ENCODE peak calls at places on chromosome 4, in six cellular contexts. B is stomach, A is endothelial cell of umbilical vein, Y is sigmoid colon, C is body of pancreas, L is uterus. Z is an unnamed sample.

GRCh38 chr4:87896020-87896621 is 63.4 kb downstream of the MEPE start:
- DNase-seq in B (no peak), A (peak; percentile 92), Y (no peak), C (no peak), L (no peak), Z (no peak)

GRCh38 chr4:155722816-155723499 is 35.9 kb upstream of the GUCY1B1 start:
- DNase-seq in B (no peak), A (no peak), Y (no peak), C (no peak), L (no peak), Z (no peak)

GRCh38 chr4:176492648-176493302 is 173.0 kb downstream of the SPCS3 start:
- DNase-seq in B (no peak), A (peak; percentile 29), Y (no peak), C (no peak), L (no peak), Z (no peak)

GRCh38 chr4:55184600-55185523 is 59.5 kb upstream of the KDR start:
- DNase-seq in B (peak; percentile 29), A (no peak), Y (no peak), C (peak; percentile 53), L (peak; percentile 42), Z (peak; percentile 47)

GRCh38 chr4:109359040-109359646 is 56.7 kb upstream of the COL25A1 start:
- DNase-seq in B (no peak), A (peak; percentile 60), Y (no peak), C (no peak), L (no peak), Z (no peak)

GRCh38 chr4:100935090-100935489 is 412.2 kb downstream of the PPP3CA start:
- DNase-seq in B (no peak), A (peak; percentile 31), Y (no peak), C (no peak), L (no peak), Z (no peak)

GRCh38 chr4:21775703-21776102 is 172.9 kb downstream of the KCNIP4 start:
- DNase-seq in B (no peak), A (no peak), Y (no peak), C (no peak), L (no peak), Z (no peak)

GRCh38 chr4:83370640-83370906 is 35.9 kb upstream of the HPSE start:
- DNase-seq in B (no peak), A (no peak), Y (no peak), C (no peak), L (no peak), Z (no peak)

GRCh38 chr4:111546881-111547280 is 598.4 kb upstream of the FAM241A start:
- DNase-seq in B (no peak), A (peak; percentile 10), Y (no peak), C (no peak), L (no peak), Z (no peak)

GRCh38 chr4:83197555-83198235 is 83.2 kb upstream of the PLAC8 start:
- DNase-seq in B (no peak), A (no peak), Y (peak; percentile 68), C (no peak), L (no peak), Z (no peak)

GRCh38 chr4:158500054-158500453 is 21.6 kb upstream of the RXFP1 start:
- DNase-seq in B (no peak), A (no peak), Y (no peak), C (no peak), L (no peak), Z (no peak)

GRCh38 chr4:118076958-118077766 is 42.9 kb downstream of the NDST3 start:
- DNase-seq in B (no peak), A (peak; percentile 24), Y (no peak), C (peak; percentile 14), L (no peak), Z (no peak)

GRCh38 chr4:64538219-64538618 is 129.0 kb upstream of the TECRL start:
- DNase-seq in B (no peak), A (no peak), Y (no peak), C (no peak), L (no peak), Z (no peak)

GRCh38 chr4:24166501-24166900 is 276.7 kb upstream of the PPARGC1A start:
- DNase-seq in B (no peak), A (no peak), Y (no peak), C (no peak), L (no peak), Z (no peak)
- H3K4me3 ChIP-seq in B (no peak overlapping the region), A (no peak overlapping the region), Y (no peak overlapping the region), C (no peak overlapping the region), L (no peak overlapping the region), Z (no peak overlapping the region)

GRCh38 chr4:76948441-76949292 is 885 bp upstream of the SEPTIN11 start:
- DNase-seq in B (peak; percentile 64), A (peak; percentile 75), Y (peak; percentile 90), C (peak; percentile 81), L (peak; percentile 73), Z (peak; percentile 81)
- TF ChIP-seq POLR2A in B (no peak), A (no peak), Y (no peak), C (peak; percentile 11), L (no peak), Z (no peak)

GRCh38 chr4:53905935-53906377 is 158.4 kb downstream of the CHIC2 start:
- DNase-seq in B (peak; percentile 43), A (no peak), Y (no peak), C (peak; percentile 59), L (peak; percentile 39), Z (peak; percentile 59)

GRCh38 chr4:53906786-53907185 is 157.6 kb downstream of the CHIC2 start:
- DNase-seq in B (no peak), A (no peak), Y (no peak), C (no peak), L (no peak), Z (no peak)

GRCh38 chr4:53907772-53908171 is 156.6 kb downstream of the CHIC2 start:
- DNase-seq in B (no peak), A (no peak), Y (no peak), C (no peak), L (no peak), Z (no peak)

GRCh38 chr4:53902786-53903185 is 161.6 kb downstream of the CHIC2 start:
- DNase-seq in B (no peak), A (no peak), Y (no peak), C (no peak), L (no peak), Z (no peak)

GRCh38 chr4:53905281-53905934 is 159.0 kb downstream of the CHIC2 start:
- DNase-seq in B (no peak), A (no peak), Y (no peak), C (no peak), L (no peak), Z (no peak)
- H3K4me3 ChIP-seq in B (peak overlapping the region; percentile 35), A (no peak overlapping the region), Y (no peak overlapping the region), C (no peak overlapping the region), L (no peak overlapping the region), Z (peak overlapping the region; percentile 28)

DNA sequence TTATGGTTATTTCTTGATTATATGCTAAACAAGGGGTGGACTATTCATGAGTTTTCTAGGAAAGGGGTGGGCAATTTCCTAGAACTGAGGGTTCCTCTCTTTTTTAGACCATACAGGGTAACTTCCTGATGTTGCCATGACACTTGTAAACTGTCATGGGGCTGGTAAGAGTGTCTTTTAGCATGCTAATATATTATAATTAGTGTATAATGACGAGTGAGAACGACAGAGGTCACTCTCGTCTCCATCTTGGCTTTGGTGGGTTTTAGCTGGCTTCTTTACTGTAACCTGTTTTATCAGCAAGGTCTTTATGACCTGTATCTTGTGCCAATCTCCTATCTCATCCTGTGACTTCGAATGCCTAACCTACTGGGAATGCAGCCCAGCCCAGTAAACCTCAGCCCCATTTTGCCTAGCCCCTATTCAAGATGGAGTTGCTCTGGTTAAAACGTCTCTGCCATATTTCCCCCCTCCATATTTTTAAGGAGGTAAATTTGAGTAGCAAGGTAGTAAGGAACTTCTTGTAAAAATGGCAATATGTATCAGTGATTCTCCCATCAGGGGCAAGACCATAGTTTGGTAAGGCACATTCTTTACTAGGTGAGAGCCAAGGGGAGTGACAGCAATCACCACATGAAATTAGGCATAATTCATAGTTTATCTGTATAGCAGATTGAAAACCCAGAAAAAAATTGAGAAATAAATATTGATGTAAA is 2.6 kb downstream of the CXCL2 start:
- DNase-seq in B (peak; percentile 29), A (peak; percentile 66), Y (no peak), C (no peak), L (no peak), Z (no peak)
- TF ChIP-seq POLR2A in B (no peak), A (no peak), Y (no peak), C (peak; percentile 49), L (no peak), Z (no peak)

GRCh38 chr4:107035711-107036601 is at the start of gene DKK2:
- DNase-seq in B (no peak), A (peak; percentile 20), Y (peak; percentile 74), C (peak; percentile 38), L (peak; percentile 16), Z (peak; percentile 52)

GRCh38 chr4:107034982-107035710 is 967 bp downstream of the DKK2 start:
- DNase-seq in B (no peak), A (peak; percentile 28), Y (peak; percentile 63), C (peak; percentile 12), L (peak; percentile 13), Z (no peak)

GRCh38 chr4:107034091-107034698 is 1.9 kb downstream of the DKK2 start:
- DNase-seq in B (no peak), A (peak; percentile 52), Y (peak; percentile 74), C (peak; percentile 13), L (peak; percentile 17), Z (peak; percentile 19)

GRCh38 chr4:107036602-107037151 is 564 bp upstream of the DKK2 start:
- DNase-seq in B (no peak), A (peak; percentile 6), Y (peak; percentile 60), C (no peak), L (peak; percentile 10), Z (no peak)

DNA sequence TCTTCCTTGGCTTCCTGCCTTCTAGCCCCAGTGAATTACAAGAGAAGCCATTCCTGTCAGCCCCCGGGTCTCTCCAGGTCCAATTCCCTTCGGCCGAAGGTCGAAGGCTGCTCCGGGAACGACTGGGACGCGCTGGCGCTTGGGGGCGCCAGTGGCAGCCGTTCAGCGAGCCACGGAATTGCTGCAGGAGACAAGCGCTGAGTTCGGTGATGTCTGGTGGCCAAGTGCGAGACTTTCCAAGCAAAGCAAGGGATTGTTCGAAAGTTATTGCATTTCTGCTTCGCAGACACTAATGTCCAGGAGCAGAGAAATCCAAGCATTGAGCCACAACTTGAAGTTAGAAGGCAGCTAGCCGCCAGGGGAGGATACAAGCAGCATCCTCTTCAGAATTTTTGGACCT is 1.1 kb upstream of the DKK2 start:
- DNase-seq in B (no peak), A (peak; percentile 43), Y (peak; percentile 73), C (peak; percentile 55), L (peak; percentile 35), Z (no peak)
- H3K4me3 ChIP-seq in B (peak overlapping the region; percentile 6), A (no peak overlapping the region), Y (peak overlapping the region; percentile 49), C (no peak overlapping the region), L (no peak overlapping the region), Z (no peak overlapping the region)

GRCh38 chr4:8158710-8159521 is at the start of gene ABLIM2:
- DNase-seq in B (peak; percentile 99), A (peak; percentile 97), Y (peak; percentile 99), C (peak; percentile 99), L (peak; percentile 99), Z (peak; percentile 98)
- TF ChIP-seq POLR2A in B (no peak), A (peak; percentile 59), Y (peak; percentile 52), C (peak; percentile 83), L (peak; percentile 33), Z (peak; percentile 14)

Z was measured in heart left ventricle.